ENCODE peak calls at places on chromosomes 2 and 18, in five cellular contexts. P is endothelial cell, T is AG09319, K is upper lobe of right lung, C is body of pancreas. L is an unnamed sample.

GRCh38 chr2:162565666-162566065 is 221.7 kb downstream of the GCA start:
- DNase-seq in P (no peak), T (no peak), K (no peak), C (no peak), L (no peak)

GRCh38 chr2:173644146-173644545 is 289.5 kb downstream of the CDCA7 start:
- DNase-seq in P (no peak), T (no peak), K (no peak), C (no peak), L (no peak)

GRCh38 chr2:70360661-70361316 is 58.9 kb upstream of the FAM136A start:
- DNase-seq in P (no peak), T (no peak), K (no peak), C (no peak), L (peak)

GRCh38 chr18:32470136-32470712 is 458 bp downstream of the GAREM1 start:
- DNase-seq in P (peak), T (no peak), K (peak), C (peak), L (peak)

GRCh38 chr2:128384446-128384845 is 65.8 kb upstream of the HS6ST1 start:
- DNase-seq in P (no peak), T (no peak), K (peak), C (peak), L (no peak)

GRCh38 chr18:13036622-13037320 is 45.6 kb downstream of the CEP192 start:
- DNase-seq in P (no peak), T (no peak), K (no peak), C (no peak), L (no peak)

GRCh38 chr2:159297042-159297707 is 10.7 kb upstream of the WDSUB1 start:
- DNase-seq in P (no peak), T (no peak), K (no peak), C (no peak), L (peak)

GRCh38 chr2:234512884-234513669 is 16.2 kb upstream of the ARL4C start:
- DNase-seq in P (no peak), T (no peak), K (no peak), C (no peak), L (no peak)

GRCh38 chr2:232611061-232611460 is 22.3 kb upstream of the EFHD1 start:
- DNase-seq in P (no peak), T (no peak), K (no peak), C (no peak), L (no peak)

GRCh38 chr2:66507673-66508127 is 72.8 kb downstream of the MEIS1 start:
- DNase-seq in P (no peak), T (no peak), K (no peak), C (peak), L (peak)

GRCh38 chr2:120662046-120662445 is 73.6 kb upstream of the GLI2 start:
- DNase-seq in P (no peak), T (no peak), K (no peak), C (no peak), L (no peak)

GRCh38 chr2:191957996-191958860 is 111.3 kb upstream of the CAVIN2 start:
- DNase-seq in P (no peak), T (no peak), K (no peak), C (no peak), L (no peak)

GRCh38 chr2:120383631-120384477 is 37.9 kb downstream of the INHBB start:
- DNase-seq in P (no peak), T (no peak), K (no peak), C (no peak), L (no peak)

GRCh38 chr2:96501471-96501874 is 3.7 kb downstream of the NEURL3 start:
- DNase-seq in P (no peak), T (no peak), K (no peak), C (no peak), L (no peak)

GRCh38 chr2:112582314-112582746 is 2.1 kb upstream of the CHCHD5 start:
- DNase-seq in P (no peak), T (no peak), K (no peak), C (peak), L (peak)

GRCh38 chr2:147331790-147332419 is 512.9 kb upstream of the ACVR2A start:
- DNase-seq in P (peak), T (peak), K (no peak), C (peak), L (peak)

GRCh38 chr2:12718662-12719399 is 2.1 kb downstream of the TRIB2 start:
- DNase-seq in P (peak), T (no peak), K (no peak), C (no peak), L (peak)

GRCh38 chr18:64287926-64288325 is 139.0 kb upstream of the LINC00305 start:
- DNase-seq in P (no peak), T (no peak), K (no peak), C (no peak), L (no peak)